ENCODE peak calls at places on chromosomes 11 and 22, in nine cellular contexts. One of them, this sample, is unnamed.

GRCh38 chr11:65425105-65425970 is 2.7 kb downstream of the NEAT1 start:
- DNase-seq in natural killer cell: peak; percentile 75
- DNase-seq in adipocyte: peak; percentile 71
- DNase-seq in activated CD4-positive, alpha-beta T cell treated with anti-CD3 and anti-CD28 coated beads, Interleukin-2, amount 10 ng/mL, durations not matched to agents 7 days and 5 days: peak; percentile 91
- DNase-seq in activated effector memory CD4-positive, alpha-beta T cell treated with anti-CD3 and anti-CD28 coated beads, Interleukin-2, amount 50 U/mL, for 16 hours: peak; percentile 92
- DNase-seq in transverse colon: peak; percentile 69
- DNase-seq in neural crest cell: no peak
- DNase-seq in posterior vena cava: peak; percentile 77
- DNase-seq in fibroblast of lung: peak; percentile 80
- DNase-seq in this sample: no peak

GRCh38 chr11:129943036-129943435 is 47.7 kb upstream of the NFRKB start:
- DNase-seq in activated effector memory CD4-positive, alpha-beta T cell treated with anti-CD3 and anti-CD28 coated beads, Interleukin-2, amount 50 U/mL, for 16 hours: no peak
- DNase-seq in fibroblast of lung: no peak
- DNase-seq in neural crest cell: no peak
- DNase-seq in activated CD4-positive, alpha-beta T cell treated with anti-CD3 and anti-CD28 coated beads, Interleukin-2, amount 10 ng/mL, durations not matched to agents 7 days and 5 days: no peak
- DNase-seq in transverse colon: no peak
- DNase-seq in posterior vena cava: no peak
- DNase-seq in adipocyte: no peak
- DNase-seq in natural killer cell: no peak
- DNase-seq in this sample: no peak

GRCh38 chr11:59221438-59221837 is 8.7 kb upstream of the MPEG1 start:
- DNase-seq in activated CD4-positive, alpha-beta T cell treated with anti-CD3 and anti-CD28 coated beads, Interleukin-2, amount 10 ng/mL, durations not matched to agents 7 days and 5 days: no peak
- DNase-seq in transverse colon: no peak
- DNase-seq in activated effector memory CD4-positive, alpha-beta T cell treated with anti-CD3 and anti-CD28 coated beads, Interleukin-2, amount 50 U/mL, for 16 hours: no peak
- DNase-seq in adipocyte: peak; percentile 80
- DNase-seq in neural crest cell: no peak
- DNase-seq in fibroblast of lung: peak; percentile 91
- DNase-seq in natural killer cell: no peak
- DNase-seq in posterior vena cava: no peak
- DNase-seq in this sample: peak; percentile 48

GRCh38 chr11:97332271-97332670 is 942.5 kb downstream of the JRKL start:
- DNase-seq in activated CD4-positive, alpha-beta T cell treated with anti-CD3 and anti-CD28 coated beads, Interleukin-2, amount 10 ng/mL, durations not matched to agents 7 days and 5 days: no peak
- DNase-seq in posterior vena cava: no peak
- DNase-seq in activated effector memory CD4-positive, alpha-beta T cell treated with anti-CD3 and anti-CD28 coated beads, Interleukin-2, amount 50 U/mL, for 16 hours: no peak
- DNase-seq in fibroblast of lung: no peak
- DNase-seq in neural crest cell: no peak
- DNase-seq in natural killer cell: no peak
- DNase-seq in adipocyte: no peak
- DNase-seq in transverse colon: no peak
- DNase-seq in this sample: no peak

GRCh38 chr11:82752801-82753200 is 19.1 kb upstream of the FAM181B start:
- DNase-seq in natural killer cell: no peak
- DNase-seq in posterior vena cava: no peak
- DNase-seq in fibroblast of lung: no peak
- DNase-seq in transverse colon: no peak
- DNase-seq in neural crest cell: no peak
- DNase-seq in adipocyte: no peak
- DNase-seq in activated effector memory CD4-positive, alpha-beta T cell treated with anti-CD3 and anti-CD28 coated beads, Interleukin-2, amount 50 U/mL, for 16 hours: no peak
- DNase-seq in activated CD4-positive, alpha-beta T cell treated with anti-CD3 and anti-CD28 coated beads, Interleukin-2, amount 10 ng/mL, durations not matched to agents 7 days and 5 days: no peak
- DNase-seq in this sample: no peak

GRCh38 chr11:28702450-28702790 is 594.2 kb downstream of the METTL15 start:
- DNase-seq in posterior vena cava: no peak
- DNase-seq in transverse colon: no peak
- DNase-seq in activated CD4-positive, alpha-beta T cell treated with anti-CD3 and anti-CD28 coated beads, Interleukin-2, amount 10 ng/mL, durations not matched to agents 7 days and 5 days: no peak
- DNase-seq in adipocyte: no peak
- DNase-seq in activated effector memory CD4-positive, alpha-beta T cell treated with anti-CD3 and anti-CD28 coated beads, Interleukin-2, amount 50 U/mL, for 16 hours: no peak
- DNase-seq in natural killer cell: no peak
- DNase-seq in neural crest cell: no peak
- DNase-seq in fibroblast of lung: no peak
- DNase-seq in this sample: no peak

GRCh38 chr22:22446527-22446926 is 62.0 kb downstream of the ZNF280B start:
- DNase-seq in activated CD4-positive, alpha-beta T cell treated with anti-CD3 and anti-CD28 coated beads, Interleukin-2, amount 10 ng/mL, durations not matched to agents 7 days and 5 days: no peak
- DNase-seq in activated effector memory CD4-positive, alpha-beta T cell treated with anti-CD3 and anti-CD28 coated beads, Interleukin-2, amount 50 U/mL, for 16 hours: no peak
- DNase-seq in neural crest cell: no peak
- DNase-seq in posterior vena cava: no peak
- DNase-seq in fibroblast of lung: peak; percentile 10
- DNase-seq in adipocyte: no peak
- DNase-seq in transverse colon: no peak
- DNase-seq in natural killer cell: no peak
- DNase-seq in this sample: peak; percentile 32

GRCh38 chr22:37157516-37158289 is 8.0 kb upstream of the IL2RB start:
- DNase-seq in activated CD4-positive, alpha-beta T cell treated with anti-CD3 and anti-CD28 coated beads, Interleukin-2, amount 10 ng/mL, durations not matched to agents 7 days and 5 days: no peak
- DNase-seq in fibroblast of lung: no peak
- DNase-seq in posterior vena cava: no peak
- DNase-seq in transverse colon: no peak
- DNase-seq in adipocyte: no peak
- DNase-seq in neural crest cell: no peak
- DNase-seq in natural killer cell: no peak
- DNase-seq in activated effector memory CD4-positive, alpha-beta T cell treated with anti-CD3 and anti-CD28 coated beads, Interleukin-2, amount 50 U/mL, for 16 hours: no peak
- DNase-seq in this sample: no peak

GRCh38 chr11:76823481-76824028 is 37.2 kb upstream of the ACER3 start:
- DNase-seq in activated CD4-positive, alpha-beta T cell treated with anti-CD3 and anti-CD28 coated beads, Interleukin-2, amount 10 ng/mL, durations not matched to agents 7 days and 5 days: no peak
- DNase-seq in natural killer cell: no peak
- DNase-seq in adipocyte: peak; percentile 53
- DNase-seq in transverse colon: no peak
- DNase-seq in neural crest cell: peak; percentile 20
- DNase-seq in fibroblast of lung: no peak
- DNase-seq in activated effector memory CD4-positive, alpha-beta T cell treated with anti-CD3 and anti-CD28 coated beads, Interleukin-2, amount 50 U/mL, for 16 hours: no peak
- DNase-seq in posterior vena cava: no peak
- DNase-seq in this sample: no peak

GRCh38 chr22:29092243-29092642 is 19.4 kb downstream of the KREMEN1 start:
- DNase-seq in activated CD4-positive, alpha-beta T cell treated with anti-CD3 and anti-CD28 coated beads, Interleukin-2, amount 10 ng/mL, durations not matched to agents 7 days and 5 days: no peak
- DNase-seq in transverse colon: no peak
- DNase-seq in natural killer cell: no peak
- DNase-seq in neural crest cell: no peak
- DNase-seq in activated effector memory CD4-positive, alpha-beta T cell treated with anti-CD3 and anti-CD28 coated beads, Interleukin-2, amount 50 U/mL, for 16 hours: no peak
- DNase-seq in posterior vena cava: no peak
- DNase-seq in fibroblast of lung: no peak
- DNase-seq in adipocyte: no peak
- DNase-seq in this sample: no peak

GRCh38 chr11:8351223-8351622 is 87.5 kb upstream of the LMO1 start:
- DNase-seq in natural killer cell: no peak
- DNase-seq in neural crest cell: no peak
- DNase-seq in posterior vena cava: no peak
- DNase-seq in activated CD4-positive, alpha-beta T cell treated with anti-CD3 and anti-CD28 coated beads, Interleukin-2, amount 10 ng/mL, durations not matched to agents 7 days and 5 days: no peak
- DNase-seq in adipocyte: no peak
- DNase-seq in transverse colon: no peak
- DNase-seq in activated effector memory CD4-positive, alpha-beta T cell treated with anti-CD3 and anti-CD28 coated beads, Interleukin-2, amount 50 U/mL, for 16 hours: no peak
- DNase-seq in fibroblast of lung: no peak
- DNase-seq in this sample: no peak

GRCh38 chr11:105611414-105611813 is 1.5 kb downstream of the GRIA4 start:
- DNase-seq in activated effector memory CD4-positive, alpha-beta T cell treated with anti-CD3 and anti-CD28 coated beads, Interleukin-2, amount 50 U/mL, for 16 hours: no peak
- DNase-seq in posterior vena cava: no peak
- DNase-seq in adipocyte: peak; percentile 12
- DNase-seq in activated CD4-positive, alpha-beta T cell treated with anti-CD3 and anti-CD28 coated beads, Interleukin-2, amount 10 ng/mL, durations not matched to agents 7 days and 5 days: no peak
- DNase-seq in transverse colon: no peak
- DNase-seq in fibroblast of lung: peak; percentile 10
- DNase-seq in natural killer cell: no peak
- DNase-seq in neural crest cell: no peak
- DNase-seq in this sample: no peak

GRCh38 chr11:122852071-122852831 is 14.0 kb downstream of the CRTAM start:
- DNase-seq in natural killer cell: no peak
- DNase-seq in activated effector memory CD4-positive, alpha-beta T cell treated with anti-CD3 and anti-CD28 coated beads, Interleukin-2, amount 50 U/mL, for 16 hours: no peak
- DNase-seq in transverse colon: no peak
- DNase-seq in neural crest cell: no peak
- DNase-seq in posterior vena cava: no peak
- DNase-seq in adipocyte: no peak
- DNase-seq in activated CD4-positive, alpha-beta T cell treated with anti-CD3 and anti-CD28 coated beads, Interleukin-2, amount 10 ng/mL, durations not matched to agents 7 days and 5 days: peak; percentile 29
- DNase-seq in fibroblast of lung: peak; percentile 28
- DNase-seq in this sample: peak; percentile 15

GRCh38 chr11:11501546-11502274 is 120.1 kb downstream of the GALNT18 start:
- DNase-seq in posterior vena cava: no peak
- DNase-seq in neural crest cell: no peak
- DNase-seq in adipocyte: no peak
- DNase-seq in activated effector memory CD4-positive, alpha-beta T cell treated with anti-CD3 and anti-CD28 coated beads, Interleukin-2, amount 50 U/mL, for 16 hours: no peak
- DNase-seq in fibroblast of lung: no peak
- DNase-seq in activated CD4-positive, alpha-beta T cell treated with anti-CD3 and anti-CD28 coated beads, Interleukin-2, amount 10 ng/mL, durations not matched to agents 7 days and 5 days: no peak
- DNase-seq in transverse colon: peak; percentile 23
- DNase-seq in natural killer cell: no peak
- DNase-seq in this sample: no peak

GRCh38 chr11:86749861-86750401 is 50.4 kb upstream of the PRSS23 start:
- DNase-seq in adipocyte: peak; percentile 36
- DNase-seq in posterior vena cava: no peak
- DNase-seq in activated effector memory CD4-positive, alpha-beta T cell treated with anti-CD3 and anti-CD28 coated beads, Interleukin-2, amount 50 U/mL, for 16 hours: no peak
- DNase-seq in activated CD4-positive, alpha-beta T cell treated with anti-CD3 and anti-CD28 coated beads, Interleukin-2, amount 10 ng/mL, durations not matched to agents 7 days and 5 days: no peak
- DNase-seq in transverse colon: no peak
- DNase-seq in fibroblast of lung: no peak
- DNase-seq in natural killer cell: no peak
- DNase-seq in neural crest cell: no peak
- DNase-seq in this sample: no peak

GRCh38 chr11:108886608-108887007 is 221.7 kb downstream of the DDX10 start:
- DNase-seq in posterior vena cava: no peak
- DNase-seq in neural crest cell: no peak
- DNase-seq in activated effector memory CD4-positive, alpha-beta T cell treated with anti-CD3 and anti-CD28 coated beads, Interleukin-2, amount 50 U/mL, for 16 hours: no peak
- DNase-seq in fibroblast of lung: no peak
- DNase-seq in adipocyte: peak; percentile 31
- DNase-seq in natural killer cell: no peak
- DNase-seq in activated CD4-positive, alpha-beta T cell treated with anti-CD3 and anti-CD28 coated beads, Interleukin-2, amount 10 ng/mL, durations not matched to agents 7 days and 5 days: no peak
- DNase-seq in transverse colon: no peak
- DNase-seq in this sample: no peak

GRCh38 chr22:28923826-28924732 is 40.7 kb downstream of the ZNRF3 start:
- DNase-seq in transverse colon: peak; percentile 38
- DNase-seq in posterior vena cava: no peak
- DNase-seq in neural crest cell: peak; percentile 37
- DNase-seq in activated effector memory CD4-positive, alpha-beta T cell treated with anti-CD3 and anti-CD28 coated beads, Interleukin-2, amount 50 U/mL, for 16 hours: no peak
- DNase-seq in adipocyte: no peak
- DNase-seq in fibroblast of lung: no peak
- DNase-seq in activated CD4-positive, alpha-beta T cell treated with anti-CD3 and anti-CD28 coated beads, Interleukin-2, amount 10 ng/mL, durations not matched to agents 7 days and 5 days: no peak
- DNase-seq in natural killer cell: no peak
- DNase-seq in this sample: no peak

GRCh38 chr11:15805726-15806125 is 550.6 kb downstream of the SOX6 start:
- DNase-seq in natural killer cell: no peak
- DNase-seq in transverse colon: no peak
- DNase-seq in posterior vena cava: no peak
- DNase-seq in activated CD4-positive, alpha-beta T cell treated with anti-CD3 and anti-CD28 coated beads, Interleukin-2, amount 10 ng/mL, durations not matched to agents 7 days and 5 days: no peak
- DNase-seq in fibroblast of lung: no peak
- DNase-seq in activated effector memory CD4-positive, alpha-beta T cell treated with anti-CD3 and anti-CD28 coated beads, Interleukin-2, amount 50 U/mL, for 16 hours: no peak
- DNase-seq in neural crest cell: no peak
- DNase-seq in adipocyte: no peak
- DNase-seq in this sample: no peak

GRCh38 chr11:10329935-10330334 is 25.1 kb downstream of the ADM start:
- DNase-seq in activated CD4-positive, alpha-beta T cell treated with anti-CD3 and anti-CD28 coated beads, Interleukin-2, amount 10 ng/mL, durations not matched to agents 7 days and 5 days: no peak
- DNase-seq in fibroblast of lung: peak; percentile 92
- DNase-seq in natural killer cell: no peak
- DNase-seq in transverse colon: no peak
- DNase-seq in posterior vena cava: no peak
- DNase-seq in activated effector memory CD4-positive, alpha-beta T cell treated with anti-CD3 and anti-CD28 coated beads, Interleukin-2, amount 50 U/mL, for 16 hours: no peak
- DNase-seq in adipocyte: peak; percentile 67
- DNase-seq in neural crest cell: no peak
- DNase-seq in this sample: no peak

GRCh38 chr11:69278091-69278867 is 15.7 kb upstream of the MYEOV start:
- DNase-seq in posterior vena cava: no peak
- DNase-seq in activated effector memory CD4-positive, alpha-beta T cell treated with anti-CD3 and anti-CD28 coated beads, Interleukin-2, amount 50 U/mL, for 16 hours: no peak
- DNase-seq in neural crest cell: no peak
- DNase-seq in transverse colon: peak; percentile 85
- DNase-seq in adipocyte: no peak
- DNase-seq in activated CD4-positive, alpha-beta T cell treated with anti-CD3 and anti-CD28 coated beads, Interleukin-2, amount 10 ng/mL, durations not matched to agents 7 days and 5 days: no peak
- DNase-seq in fibroblast of lung: no peak
- DNase-seq in natural killer cell: no peak
- DNase-seq in this sample: no peak

GRCh38 chr22:22753526-22754267 is 109.3 kb downstream of the GGTLC2 start:
- DNase-seq in adipocyte: peak; percentile 53
- DNase-seq in natural killer cell: peak; percentile 73
- DNase-seq in fibroblast of lung: peak; percentile 37
- DNase-seq in activated effector memory CD4-positive, alpha-beta T cell treated with anti-CD3 and anti-CD28 coated beads, Interleukin-2, amount 50 U/mL, for 16 hours: peak; percentile 92
- DNase-seq in transverse colon: peak; percentile 79
- DNase-seq in posterior vena cava: no peak
- DNase-seq in neural crest cell: peak; percentile 59
- DNase-seq in activated CD4-positive, alpha-beta T cell treated with anti-CD3 and anti-CD28 coated beads, Interleukin-2, amount 10 ng/mL, durations not matched to agents 7 days and 5 days: peak; percentile 85
- DNase-seq in this sample: no peak

GRCh38 chr22:45516923-45517675 is 14.4 kb downstream of the FBLN1 start:
- DNase-seq in adipocyte: no peak
- DNase-seq in neural crest cell: no peak
- DNase-seq in activated CD4-positive, alpha-beta T cell treated with anti-CD3 and anti-CD28 coated beads, Interleukin-2, amount 10 ng/mL, durations not matched to agents 7 days and 5 days: no peak
- DNase-seq in fibroblast of lung: peak; percentile 49
- DNase-seq in posterior vena cava: no peak
- DNase-seq in activated effector memory CD4-positive, alpha-beta T cell treated with anti-CD3 and anti-CD28 coated beads, Interleukin-2, amount 50 U/mL, for 16 hours: no peak
- DNase-seq in transverse colon: no peak
- DNase-seq in natural killer cell: no peak
- DNase-seq in this sample: no peak

GRCh38 chr22:45207981-45208664 is 32.6 kb downstream of the KIAA0930 start:
- DNase-seq in activated effector memory CD4-positive, alpha-beta T cell treated with anti-CD3 and anti-CD28 coated beads, Interleukin-2, amount 50 U/mL, for 16 hours: no peak
- DNase-seq in activated CD4-positive, alpha-beta T cell treated with anti-CD3 and anti-CD28 coated beads, Interleukin-2, amount 10 ng/mL, durations not matched to agents 7 days and 5 days: no peak
- DNase-seq in natural killer cell: no peak
- DNase-seq in neural crest cell: no peak
- DNase-seq in posterior vena cava: peak; percentile 73
- DNase-seq in adipocyte: peak; percentile 54
- DNase-seq in fibroblast of lung: peak; percentile 65
- DNase-seq in transverse colon: no peak
- DNase-seq in this sample: peak; percentile 70

GRCh38 chr22:49853981-49854791 is 542 bp downstream of the ZBED4 start:
- DNase-seq in adipocyte: peak; percentile 69
- DNase-seq in transverse colon: peak; percentile 50
- DNase-seq in fibroblast of lung: peak; percentile 27
- DNase-seq in neural crest cell: peak; percentile 21
- DNase-seq in posterior vena cava: no peak
- DNase-seq in activated effector memory CD4-positive, alpha-beta T cell treated with anti-CD3 and anti-CD28 coated beads, Interleukin-2, amount 50 U/mL, for 16 hours: peak; percentile 73
- DNase-seq in activated CD4-positive, alpha-beta T cell treated with anti-CD3 and anti-CD28 coated beads, Interleukin-2, amount 10 ng/mL, durations not matched to agents 7 days and 5 days: peak; percentile 29
- DNase-seq in natural killer cell: no peak
- DNase-seq in this sample: no peak

GRCh38 chr22:24112188-24112587 is 69.1 kb upstream of the SUSD2 start:
- DNase-seq in activated CD4-positive, alpha-beta T cell treated with anti-CD3 and anti-CD28 coated beads, Interleukin-2, amount 10 ng/mL, durations not matched to agents 7 days and 5 days: no peak
- DNase-seq in activated effector memory CD4-positive, alpha-beta T cell treated with anti-CD3 and anti-CD28 coated beads, Interleukin-2, amount 50 U/mL, for 16 hours: no peak
- DNase-seq in posterior vena cava: no peak
- DNase-seq in transverse colon: no peak
- DNase-seq in adipocyte: no peak
- DNase-seq in natural killer cell: no peak
- DNase-seq in fibroblast of lung: no peak
- DNase-seq in neural crest cell: no peak
- DNase-seq in this sample: no peak

This sample was measured in skeletal muscle cell.